ENCODE peak calls at places on chromosomes 7 and 10, in five cellular contexts. M is CD8-positive, alpha-beta T cell; S is hepatocyte; J is coronary artery; T is brain microvascular endothelial cell. Y is an unnamed sample.

GRCh38 chr7:7157177-7157886 is 25.0 kb upstream of the C1GALT1 start:
- DNase-seq in M (peak; percentile 79), S (no peak), J (no peak), T (peak; percentile 90), Y (no peak)

GRCh38 chr7:87416682-87417587 is 58.5 kb downstream of the ABCB4 start:
- DNase-seq in M (peak; percentile 79), S (peak; percentile 76), J (no peak), T (peak; percentile 73), Y (no peak)

GRCh38 chr7:30996261-30996660 is 32.5 kb downstream of the GHRHR start:
- DNase-seq in M (no peak), S (no peak), J (no peak), T (no peak), Y (no peak)

GRCh38 chr7:93212881-93213280 is 13.4 kb downstream of the HEPACAM2 start:
- DNase-seq in M (no peak), S (no peak), J (no peak), T (no peak), Y (no peak)

GRCh38 chr10:124669824-124670654 is 74.1 kb downstream of the FAM53B start:
- DNase-seq in M (no peak), S (no peak), J (no peak), T (no peak), Y (no peak)

GRCh38 chr7:95101422-95101821 is 194.0 kb downstream of the PPP1R9A start:
- DNase-seq in M (no peak), S (no peak), J (no peak), T (no peak), Y (no peak)

GRCh38 chr7:65951837-65952578 is 30.0 kb downstream of the GUSB start:
- DNase-seq in M (no peak), S (no peak), J (peak; percentile 16), T (no peak), Y (no peak)

GRCh38 chr7:95011156-95011928 is 103.9 kb downstream of the PPP1R9A start:
- DNase-seq in M (no peak), S (no peak), J (no peak), T (peak; percentile 69), Y (no peak)

GRCh38 chr10:62761115-62761514 is 43.4 kb upstream of the ADO start:
- DNase-seq in M (no peak), S (peak; percentile 62), J (no peak), T (no peak), Y (no peak)

GRCh38 chr7:75892634-75893272 is 13.9 kb downstream of the RHBDD2 start:
- DNase-seq in M (no peak), S (peak; percentile 41), J (no peak), T (no peak), Y (peak; percentile 54)

GRCh38 chr10:5575482-5576153 is 50.9 kb downstream of the CALML3 start:
- DNase-seq in M (no peak), S (peak; percentile 61), J (no peak), T (no peak), Y (no peak)

GRCh38 chr7:47677664-47678063 is 95.8 kb upstream of the TNS3 start:
- DNase-seq in M (no peak), S (no peak), J (no peak), T (no peak), Y (no peak)

GRCh38 chr10:29142516-29143314 is 146.2 kb upstream of the LYZL1 start:
- DNase-seq in M (no peak), S (peak; percentile 29), J (no peak), T (no peak), Y (no peak)
- TF ChIP-seq CTCF in M (no peak), S (peak; percentile 7), J (no peak), T (no peak), Y (no peak)

GRCh38 chr10:29730461-29730860 is 95.7 kb upstream of the SVIL start:
- DNase-seq in M (no peak), S (no peak), J (no peak), T (no peak), Y (no peak)
- H3K27ac ChIP-seq in M (no peak overlapping the region), S (peak overlapping the region; percentile 23), J (peak overlapping the region; percentile 19), T (no peak overlapping the region), Y (no peak overlapping the region)

GRCh38 chr10:13518076-13518692 is 10.6 kb downstream of the BEND7 start:
- DNase-seq in M (no peak), S (peak; percentile 56), J (no peak), T (peak; percentile 5), Y (no peak)
- TF ChIP-seq CTCF in M (no peak), S (peak; percentile 53), J (no peak), T (peak; percentile 78), Y (no peak)

GRCh38 chr7:43639858-43640491 is 57.1 kb downstream of the STK17A start:
- DNase-seq in M (no peak), S (peak; percentile 41), J (no peak), T (peak; percentile 85), Y (peak; percentile 84)

GRCh38 chr7:43636093-43636492 is 53.2 kb downstream of the STK17A start:
- DNase-seq in M (no peak), S (no peak), J (no peak), T (peak; percentile 49), Y (no peak)

GRCh38 chr7:43640679-43641078 is 57.8 kb downstream of the STK17A start:
- DNase-seq in M (no peak), S (no peak), J (no peak), T (no peak), Y (no peak)

GRCh38 chr7:43634384-43634783 is 51.5 kb downstream of the STK17A start:
- DNase-seq in M (no peak), S (no peak), J (no peak), T (no peak), Y (no peak)

DNA sequence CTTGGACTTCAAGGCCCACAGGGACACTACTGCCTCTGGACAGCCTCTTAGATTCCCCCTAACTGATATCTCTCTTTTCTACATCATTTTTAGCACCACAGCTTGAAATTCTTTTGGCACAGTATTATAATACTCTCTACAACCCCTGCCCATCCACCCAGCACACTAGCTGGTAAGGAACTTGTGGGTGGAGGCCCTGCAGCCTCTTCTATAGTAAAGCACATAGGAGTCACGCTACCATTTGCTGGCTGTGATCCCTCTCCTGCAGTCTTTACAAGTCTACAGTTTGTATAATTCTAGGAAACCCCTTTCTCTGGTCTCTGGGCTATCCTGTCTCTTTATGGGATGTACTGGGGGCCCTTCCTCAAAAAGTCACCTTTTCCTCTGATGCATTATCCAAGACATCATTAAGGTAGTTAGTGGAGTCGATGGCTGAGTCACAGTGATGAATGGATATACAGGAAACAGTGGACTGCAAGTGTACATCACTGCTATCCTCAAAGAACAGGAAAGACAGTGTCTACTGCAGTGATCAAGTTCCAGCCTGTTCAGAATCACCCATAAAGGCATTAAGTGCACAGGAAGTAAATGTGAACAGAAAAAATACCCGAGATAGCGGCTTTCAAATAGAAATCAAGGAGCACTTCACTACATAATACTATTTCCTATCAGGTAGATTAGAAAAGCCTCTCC is 54.4 kb downstream of the STK17A start:
- DNase-seq in M (no peak), S (no peak), J (no peak), T (no peak), Y (no peak)
- H3K27ac ChIP-seq in M (peak overlapping the region; percentile 39), S (no peak overlapping the region), J (no peak overlapping the region), T (no peak overlapping the region), Y (peak overlapping the region; percentile 8)

DNA sequence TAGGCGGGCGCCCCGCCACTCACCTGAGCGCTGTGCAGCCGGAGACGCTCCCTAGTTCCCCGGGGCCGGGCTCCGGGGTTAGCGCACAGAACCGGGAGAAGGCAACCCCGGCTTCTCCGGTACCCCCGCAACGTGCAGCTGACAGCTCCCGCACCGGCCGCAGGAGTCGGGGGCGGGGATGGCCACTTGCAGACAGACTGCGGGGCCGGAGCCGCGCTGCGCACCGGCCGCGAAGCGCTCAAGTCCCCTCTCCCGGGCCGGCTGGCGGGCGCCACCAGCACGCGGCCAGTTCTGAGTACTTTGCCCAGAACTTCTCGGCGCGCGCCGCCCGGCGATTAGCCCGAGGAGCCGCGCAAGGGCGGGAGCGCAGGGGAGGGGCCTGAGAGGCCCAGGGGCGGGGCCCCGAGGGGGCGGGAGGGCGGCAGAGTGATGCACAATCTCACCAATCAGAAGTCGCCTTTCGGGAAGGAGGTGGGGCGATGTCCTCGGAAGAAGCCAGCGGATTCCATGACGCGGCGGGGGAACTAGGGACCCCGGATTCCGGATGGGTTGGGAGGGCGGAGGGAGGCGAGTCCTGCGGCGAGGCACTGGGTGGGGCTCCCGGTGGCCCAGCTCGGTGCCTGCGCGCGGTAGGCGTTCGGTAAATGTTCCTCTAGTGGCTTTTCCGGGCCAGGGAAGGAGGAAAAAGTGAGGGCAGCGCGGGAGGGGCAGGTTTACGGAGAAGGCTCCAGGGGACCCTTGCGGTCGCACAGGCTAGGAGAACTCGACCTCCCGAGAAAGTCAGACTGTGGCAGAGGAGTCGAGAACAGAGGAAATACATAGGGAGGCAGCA is at the start of gene OSBPL3:
- DNase-seq in M (peak; percentile 97), S (peak; percentile 98), J (peak; percentile 96), T (peak; percentile 92), Y (peak; percentile 95)
- TF ChIP-seq CTCF in M (peak; percentile 20), S (no peak), J (no peak), T (peak; percentile 1), Y (no peak)

DNA sequence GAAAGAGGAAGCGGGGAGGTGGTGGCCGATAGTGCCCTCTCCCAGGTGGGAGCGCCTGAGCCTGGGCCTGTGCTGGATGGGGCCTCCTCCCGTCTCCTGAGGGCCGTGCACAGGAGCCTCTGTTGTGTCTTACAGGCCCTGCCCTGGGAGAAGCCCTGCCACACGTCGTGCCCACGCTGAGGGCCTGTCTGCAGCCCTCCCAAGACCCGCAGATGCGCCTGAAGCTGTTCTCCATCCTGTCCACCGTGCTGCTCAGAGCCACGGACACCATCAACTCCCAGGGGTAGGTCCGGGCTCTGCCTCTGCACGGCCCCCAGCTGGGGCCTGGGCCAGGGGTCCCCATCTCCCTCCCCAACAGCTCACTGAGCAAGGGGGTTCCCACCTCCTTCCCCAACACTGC is 43.3 kb upstream of the PRKAR1B start:
- DNase-seq in M (no peak), S (no peak), J (no peak), T (no peak), Y (no peak)
- H3K27ac ChIP-seq in M (no peak overlapping the region), S (peak overlapping the region; percentile 90), J (peak overlapping the region; percentile 90), T (no peak overlapping the region), Y (no peak overlapping the region)

DNA sequence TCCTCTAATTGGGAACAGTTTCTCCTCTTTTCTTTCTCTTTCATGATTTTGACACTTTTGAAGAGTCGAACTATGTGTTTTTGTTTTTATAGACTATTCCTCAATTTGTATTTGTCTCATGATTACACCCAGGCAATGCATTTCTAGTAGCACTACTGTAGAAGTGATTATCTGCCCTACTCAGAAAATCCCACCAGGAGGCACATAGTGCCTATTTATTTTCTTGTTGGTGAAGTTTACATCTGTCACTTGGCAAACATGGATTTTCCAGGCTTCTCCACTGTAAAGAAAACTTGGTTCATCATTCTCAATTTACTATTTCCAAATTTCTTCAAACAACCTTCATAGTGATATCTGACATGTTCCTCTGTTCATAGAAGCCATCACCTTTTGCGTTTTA is 893.9 kb downstream of the CCSER2 start:
- DNase-seq in M (no peak), S (no peak), J (no peak), T (no peak), Y (no peak)
- TF ChIP-seq CTCF in M (no peak), S (no peak), J (no peak), T (no peak), Y (no peak)

Y was measured in Peyer's patch.